ENCODE peak calls at places on chromosomes 16 and 17, in six cellular contexts. Y is esophagus squamous epithelium, C is sigmoid colon, K is suprapubic skin, B is GM12878, S is tibial nerve. M is an unnamed sample. For H3K27me3, the result is how much of the 10 kb centered on the place peaks cover.

GRCh38 chr17:31528291-31528874 is 136.9 kb downstream of the RAB11FIP4 start:
- DNase-seq in C (no peak), Y (no peak), K (no peak), S (no peak), B (no peak), M (no peak)

GRCh38 chr16:81632392-81633146 is 146.5 kb upstream of the PLCG2 start:
- DNase-seq in S (no peak), B (no peak), K (no peak), Y (no peak), C (no peak), M (no peak)

GRCh38 chr16:15949210-15950166 is at the start of gene ABCC1:
- DNase-seq in B (no peak), S (no peak), K (no peak), Y (no peak), C (no peak), M (peak)

GRCh38 chr16:4328580-4329353 is 12.9 kb downstream of the GLIS2 start:
- DNase-seq in K (no peak), C (peak), S (no peak), Y (no peak), B (no peak), M (peak)

GRCh38 chr16:24255446-24256352 is at the start of gene CACNG3:
- DNase-seq in C (no peak), K (no peak), Y (no peak), B (no peak), S (no peak), M (no peak)

GRCh38 chr17:9236286-9237052 is 215.2 kb downstream of the NTN1 start:
- DNase-seq in C (no peak), Y (no peak), S (no peak), B (no peak), K (no peak), M (no peak)

GRCh38 chr17:57906910-57907309 is 48.3 kb downstream of the CUEDC1 start:
- DNase-seq in K (no peak), C (no peak), Y (no peak), S (no peak), B (no peak), M (no peak)

GRCh38 chr17:65959630-65960029 is 232.3 kb downstream of the CEP112 start:
- DNase-seq in S (no peak), B (no peak), K (no peak), C (no peak), Y (no peak), M (no peak)

GRCh38 chr17:4715071-4715749 is 4.8 kb downstream of the ARRB2 start:
- DNase-seq in S (no peak), C (no peak), B (no peak), Y (no peak), K (no peak), M (no peak)

GRCh38 chr16:1037023-1037933 is 35.3 kb upstream of the SSTR5 start:
- DNase-seq in S (no peak), B (no peak), Y (no peak), C (no peak), K (no peak), M (no peak)

GRCh38 chr16:67431077-67431804 is at the start of gene HSD11B2:
- DNase-seq in B (no peak), K (no peak), S (no peak), C (no peak), Y (no peak), M (peak)

GRCh38 chr17:80947200-80947940 is 44.3 kb upstream of the CHMP6 start:
- DNase-seq in C (peak), B (no peak), K (no peak), Y (no peak), S (no peak), M (peak)

GRCh38 chr17:4739122-4740024 is at the start of the genes CXCL16 and ZMYND15:
- DNase-seq in C (peak), Y (no peak), S (no peak), B (no peak), K (no peak), M (peak)

GRCh38 chr16:89489731-89490385 is 503 bp downstream of the ANKRD11 start:
- DNase-seq in B (no peak), Y (no peak), K (no peak), C (no peak), S (no peak), M (peak)

GRCh38 chr16:19555938-19556778 is 655 bp downstream of the VPS35L start:
- DNase-seq in Y (no peak), S (no peak), B (peak), C (no peak), K (no peak), M (no peak)

GRCh38 chr17:18043491-18043890 is 4.3 kb downstream of the GID4 start:
- DNase-seq in C (no peak), S (no peak), B (no peak), K (no peak), Y (no peak), M (no peak)

GRCh38 chr16:76910931-76911330 is 280.1 kb upstream of the MON1B start:
- DNase-seq in C (no peak), B (no peak), Y (no peak), S (no peak), K (no peak), M (no peak)

GRCh38 chr17:39606434-39607056 is 1.2 kb downstream of the NEUROD2 start:
- DNase-seq in Y (no peak), S (no peak), B (no peak), K (no peak), C (no peak), M (no peak)

GRCh38 chr16:3691778-3692177 is 25.5 kb downstream of the TRAP1 start:
- DNase-seq in B (no peak), K (no peak), C (no peak), S (no peak), Y (no peak), M (no peak)

GRCh38 chr17:61307905-61308886 is 91.4 kb upstream of the TBX2 start:
- DNase-seq in S (no peak), K (no peak), C (no peak), B (no peak), Y (no peak), M (peak)

GRCh38 chr16:74307383-74307782 is 10.8 kb downstream of the PSMD7 start:
- DNase-seq in S (no peak), Y (no peak), B (no peak), C (no peak), K (peak), M (no peak)
- TF ChIP-seq POLR2A in S (no peak), Y (no peak), B (peak), C (no peak), K (no peak), M (no peak)

DNA sequence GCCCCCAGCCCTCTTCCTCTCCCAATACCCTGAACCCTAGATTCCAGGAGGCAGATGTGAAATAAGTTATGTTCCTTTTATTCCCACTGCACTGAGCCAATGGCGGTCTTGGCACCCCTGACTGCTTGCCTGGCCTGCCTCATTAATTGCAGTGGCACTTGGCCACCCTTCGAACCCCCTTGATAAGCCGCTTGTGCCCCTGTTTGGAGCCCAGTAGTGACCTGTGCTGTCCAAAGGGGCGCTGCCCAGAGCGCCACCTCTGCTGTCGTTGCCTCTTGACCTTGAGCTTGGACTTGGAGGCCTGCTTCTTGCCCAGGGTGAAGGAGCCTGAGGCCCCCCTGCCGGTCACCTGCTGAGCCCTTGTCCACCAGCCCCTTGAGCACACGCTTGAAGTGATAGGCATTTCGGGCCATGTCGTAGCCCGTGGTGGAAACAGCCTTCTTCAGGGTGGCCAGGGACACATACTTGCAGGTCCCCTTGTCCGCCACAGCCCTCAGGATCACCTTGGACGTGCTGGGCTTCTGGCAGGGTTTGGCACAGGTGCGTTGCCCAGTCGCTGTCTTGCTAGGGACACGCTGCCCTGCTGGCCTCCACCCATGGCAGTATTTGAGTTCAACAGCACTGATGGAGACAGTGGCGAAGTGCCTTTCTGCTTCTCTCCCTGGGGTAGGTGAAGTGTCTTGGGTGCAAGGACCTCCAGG is 5.7 kb downstream of the SGCA start:
- DNase-seq in C (no peak), Y (no peak), S (no peak), B (no peak), K (no peak), M (no peak)
- H3K27ac ChIP-seq in C (no peak), Y (no peak), S (peak), B (no peak), K (no peak), M (peak)

GRCh38 chr17:29037739-29038465 is 5.0 kb upstream of the PIPOX start:
- DNase-seq in Y (no peak), B (no peak), S (no peak), C (no peak), K (no peak), M (no peak)
- H3K27me3 ChIP-seq in Y (under half), B (under half), S (under half), C (under half), K (under half), M (under half)

GRCh38 chr16:30761427-30761927 is 385 bp downstream of the CFAP119 start:
- DNase-seq in B (no peak), C (no peak), K (no peak), S (no peak), Y (no peak), M (no peak)
- TF ChIP-seq POLR2A in B (no peak), C (no peak), K (no peak), S (no peak), Y (no peak), M (no peak)

DNA sequence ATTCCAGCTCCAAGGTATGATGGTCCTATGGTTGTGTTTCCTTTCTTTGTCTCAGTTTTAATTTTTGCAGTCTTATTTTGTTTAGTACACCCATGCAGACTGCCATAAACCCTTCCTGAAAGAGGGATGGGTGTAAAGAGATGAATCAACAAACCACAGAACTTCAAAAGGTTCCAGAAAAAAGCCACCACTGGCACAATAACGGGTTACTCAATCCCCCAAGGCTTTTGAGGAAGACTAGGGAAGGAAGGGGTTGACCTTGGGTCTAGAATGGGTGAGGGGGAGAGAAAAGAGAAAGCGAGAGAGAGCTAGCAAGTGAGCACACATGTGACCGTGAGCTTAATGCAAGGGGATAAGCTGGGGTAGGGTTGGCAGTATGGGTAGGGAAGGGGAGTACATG is 168.1 kb downstream of the XYLT1 start:
- DNase-seq in Y (no peak), B (no peak), K (no peak), C (no peak), S (no peak), M (no peak)
- H3K27ac ChIP-seq in Y (no peak), B (peak), K (no peak), C (peak), S (no peak), M (no peak)

GRCh38 chr17:79179334-79179733 is 104.7 kb downstream of the ENGASE start:
- DNase-seq in C (no peak), S (no peak), B (no peak), Y (no peak), K (no peak), M (no peak)
- H3K27me3 ChIP-seq in C (under half), S (under half), B (under half), Y (under half), K (half or more), M (under half)

DNA sequence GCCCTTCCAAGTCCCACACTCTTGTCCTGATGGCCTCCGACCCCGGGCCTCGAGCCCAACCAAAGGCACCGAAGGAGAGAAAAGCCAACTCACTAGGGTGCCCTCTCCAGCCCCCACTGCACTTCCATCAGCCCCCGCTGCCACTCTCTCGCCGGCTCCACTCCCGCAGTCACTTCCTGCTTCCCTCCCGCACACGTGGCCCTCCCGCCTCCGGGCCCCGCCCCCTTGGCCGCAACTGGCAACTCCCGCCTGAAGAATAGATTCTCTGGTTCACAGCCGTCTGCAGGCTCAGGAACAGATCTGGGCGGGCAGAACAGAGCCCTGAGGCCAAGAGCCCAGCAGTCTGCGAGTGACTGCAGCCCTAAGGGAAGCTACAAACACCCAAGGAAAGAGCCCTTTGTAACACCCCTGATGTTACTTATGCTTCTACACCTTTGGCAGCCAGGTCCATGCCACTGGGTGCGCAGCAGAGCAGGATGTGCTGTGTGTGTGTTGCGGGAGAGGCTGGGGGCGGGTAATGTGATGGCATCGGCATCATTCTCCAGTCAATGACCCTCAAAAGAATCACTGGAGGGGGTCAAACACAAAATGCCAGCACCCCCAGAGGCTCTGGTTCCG is at the start of gene SLC39A11:
- DNase-seq in S (peak), Y (peak), C (peak), K (peak), B (peak), M (peak)
- TF ChIP-seq POLR2A in S (no peak), Y (peak), C (no peak), K (no peak), B (peak), M (no peak)

GRCh38 chr16:11719171-11719570 is 23.5 kb downstream of the TXNDC11 start:
- DNase-seq in K (no peak), C (no peak), Y (no peak), B (no peak), S (no peak), M (no peak)

GRCh38 chr16:11725457-11725856 is 17.2 kb downstream of the TXNDC11 start:
- DNase-seq in S (no peak), B (no peak), C (no peak), K (no peak), Y (no peak), M (no peak)

GRCh38 chr16:11726008-11726407 is 16.6 kb downstream of the TXNDC11 start:
- DNase-seq in C (no peak), B (no peak), S (no peak), Y (no peak), K (no peak), M (no peak)

GRCh38 chr16:11721781-11722467 is 20.7 kb downstream of the TXNDC11 start:
- DNase-seq in Y (no peak), S (no peak), B (no peak), C (no peak), K (no peak), M (no peak)

DNA sequence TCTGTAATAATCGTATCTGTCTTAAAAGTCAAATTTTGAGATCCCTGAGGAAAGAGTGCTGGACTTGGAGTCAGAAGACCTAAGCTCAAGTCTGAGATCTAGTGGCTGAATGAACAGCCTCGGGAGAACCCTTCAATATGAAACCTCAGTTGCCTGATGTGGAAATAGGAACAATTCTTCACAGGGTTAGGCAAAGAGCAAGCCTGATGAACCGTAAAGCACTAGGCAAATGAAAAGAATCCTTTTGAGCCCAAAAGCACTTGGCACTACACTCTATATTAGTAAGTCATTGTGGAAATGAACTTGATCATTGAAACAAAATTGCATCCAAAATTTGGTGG is 20.2 kb downstream of the TXNDC11 start:
- DNase-seq in C (no peak), B (no peak), K (no peak), S (no peak), Y (no peak), M (no peak)
- H3K27ac ChIP-seq in C (no peak), B (no peak), K (no peak), S (no peak), Y (no peak), M (no peak)

GRCh38 chr17:1223662-1224061 is 43.9 kb upstream of the ABR start:
- DNase-seq in B (no peak), S (no peak), K (no peak), C (no peak), Y (no peak), M (no peak)
- H3K27me3 ChIP-seq in B (under half), S (under half), K (under half), C (under half), Y (under half), M (under half)

GRCh38 chr17:28553000-28553505 is 629 bp upstream of the UNC119 start:
- DNase-seq in C (no peak), S (no peak), B (no peak), K (no peak), Y (no peak), M (no peak)
- TF ChIP-seq POLR2A in C (no peak), S (no peak), B (no peak), K (no peak), Y (no peak), M (no peak)

M was measured in uterus.